ENCODE peak calls at places on chromosomes 7 and 10, in six cellular contexts. F is lung microvascular endothelial cell; K is amygdala; Y is activated naive CD8-positive, alpha-beta T cell treated with anti-CD3 and anti-CD28 coated beads, Interleukin-2, amount 50 U/mL, for 16 hours; G is substantia nigra; S is CD8-positive, alpha-beta memory T cell. M is an unnamed sample.
A peak's percentile ranks its signal among the peaks of the same experiment; 100 is the strongest.

GRCh38 chr7:90838799-90839198 is 242.7 kb downstream of the CDK14 start:
- DNase-seq in F (no peak), K (no peak), Y (no peak), G (no peak), S (no peak), M (no peak)

GRCh38 chr10:110413049-110413783 is 84.5 kb upstream of the DUSP5 start:
- DNase-seq in F (no peak), K (no peak), Y (no peak), G (no peak), S (no peak), M (no peak)

GRCh38 chr7:103704701-103705100 is 258.7 kb upstream of the SLC26A5 start:
- DNase-seq in F (no peak), K (no peak), Y (no peak), G (no peak), S (no peak), M (no peak)

GRCh38 chr10:22320591-22321155 is at the start of gene BMI1:
- DNase-seq in F (peak; percentile 75), K (peak; percentile 86), Y (peak; percentile 29), G (peak; percentile 72), S (peak; percentile 61), M (peak; percentile 48)

GRCh38 chr10:80461208-80462183 is 7.4 kb downstream of the TSPAN14 start:
- DNase-seq in F (no peak), K (no peak), Y (no peak), G (no peak), S (no peak), M (no peak)

GRCh38 chr7:4057289-4057616 is 624.8 kb upstream of the FOXK1 start:
- DNase-seq in F (no peak), K (no peak), Y (no peak), G (no peak), S (no peak), M (no peak)

GRCh38 chr7:151851160-151851751 is 25.7 kb downstream of the PRKAG2 start:
- DNase-seq in F (no peak), K (no peak), Y (no peak), G (no peak), S (no peak), M (no peak)

GRCh38 chr7:48611993-48612392 is 312.4 kb upstream of the CDC14C start:
- DNase-seq in F (no peak), K (no peak), Y (no peak), G (no peak), S (no peak), M (no peak)

GRCh38 chr10:6722616-6723004 is 142.5 kb upstream of the PRKCQ start:
- DNase-seq in F (no peak), K (no peak), Y (no peak), G (no peak), S (no peak), M (no peak)

M was measured in CD4-positive, CD25-positive, alpha-beta regulatory T cell.